ENCODE peak calls at places on chromosomes 2 and 18, in five cellular contexts. One of them, this sample, is unnamed.

GRCh38 chr2:73081181-73081671 is 9.7 kb upstream of the SFXN5 start:
- DNase-seq in prostate gland: no peak
- DNase-seq in right atrium auricular region: no peak
- DNase-seq in IMR-90: no peak
- DNase-seq in tibial artery: no peak
- DNase-seq in this sample: no peak

GRCh38 chr2:48148841-48149240 is 242.5 kb upstream of the FBXO11 start:
- DNase-seq in prostate gland: no peak
- DNase-seq in right atrium auricular region: no peak
- DNase-seq in IMR-90: no peak
- DNase-seq in tibial artery: no peak
- DNase-seq in this sample: no peak

GRCh38 chr2:230759481-230760191 is 47.0 kb downstream of the CAB39 start:
- DNase-seq in prostate gland: no peak
- DNase-seq in right atrium auricular region: no peak
- DNase-seq in IMR-90: no peak
- DNase-seq in tibial artery: no peak
- DNase-seq in this sample: no peak

GRCh38 chr18:73952296-73952946 is 195.2 kb downstream of the FBXO15 start:
- DNase-seq in prostate gland: no peak
- DNase-seq in right atrium auricular region: peak
- DNase-seq in IMR-90: no peak
- DNase-seq in tibial artery: no peak
- DNase-seq in this sample: no peak

GRCh38 chr2:152189622-152190495 is 14.3 kb upstream of the STAM2 start:
- DNase-seq in prostate gland: peak
- DNase-seq in right atrium auricular region: no peak
- DNase-seq in IMR-90: peak
- DNase-seq in tibial artery: no peak
- DNase-seq in this sample: no peak

GRCh38 chr18:46333371-46334199 is 229.4 kb downstream of the HAUS1 start:
- DNase-seq in prostate gland: peak
- DNase-seq in right atrium auricular region: no peak
- DNase-seq in IMR-90: no peak
- DNase-seq in tibial artery: peak
- DNase-seq in this sample: no peak

GRCh38 chr2:45168731-45169338 is 159.6 kb upstream of the SIX2 start:
- DNase-seq in prostate gland: no peak
- DNase-seq in right atrium auricular region: no peak
- DNase-seq in IMR-90: no peak
- DNase-seq in tibial artery: no peak
- DNase-seq in this sample: no peak

GRCh38 chr2:37262510-37262909 is 31.1 kb downstream of the NDUFAF7 start:
- DNase-seq in prostate gland: no peak
- DNase-seq in right atrium auricular region: no peak
- DNase-seq in IMR-90: no peak
- DNase-seq in tibial artery: no peak
- DNase-seq in this sample: no peak

GRCh38 chr2:197800091-197800490 is 4.3 kb upstream of the PLCL1 start:
- DNase-seq in prostate gland: no peak
- DNase-seq in right atrium auricular region: no peak
- DNase-seq in IMR-90: no peak
- DNase-seq in tibial artery: no peak
- DNase-seq in this sample: no peak
- H3K27ac ChIP-seq in prostate gland: no peak
- H3K27ac ChIP-seq in right atrium auricular region: no peak
- H3K27ac ChIP-seq in IMR-90: no peak
- H3K27ac ChIP-seq in tibial artery: no peak
- H3K27ac ChIP-seq in this sample: no peak

GRCh38 chr2:241724259-241724974 is 10.0 kb upstream of the D2HGDH start:
- DNase-seq in prostate gland: no peak
- DNase-seq in right atrium auricular region: no peak
- DNase-seq in IMR-90: no peak
- DNase-seq in tibial artery: no peak
- DNase-seq in this sample: no peak
- TF ChIP-seq CTCF in prostate gland: no peak
- TF ChIP-seq CTCF in right atrium auricular region: no peak
- TF ChIP-seq CTCF in IMR-90: peak
- TF ChIP-seq CTCF in tibial artery: no peak
- TF ChIP-seq CTCF in this sample: no peak

DNA sequence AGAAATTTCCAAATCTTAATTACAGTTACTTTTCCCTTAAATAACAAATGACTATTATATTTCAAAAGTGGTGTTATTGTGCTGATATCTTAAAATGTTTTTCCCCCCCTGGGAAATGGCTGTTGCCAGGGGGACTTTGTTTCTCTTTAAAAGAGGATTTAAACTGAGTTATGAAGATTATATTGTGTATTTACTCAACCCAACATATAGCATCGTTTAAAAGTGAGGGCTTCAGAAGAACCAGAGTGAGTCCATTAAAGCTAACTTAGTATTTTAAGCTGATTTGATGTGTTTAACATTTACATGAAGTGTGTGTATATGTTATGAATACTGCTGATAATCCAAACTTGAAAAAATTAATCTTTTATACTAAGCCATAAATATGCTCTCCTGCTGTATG is 81.6 kb downstream of the COL5A2 start:
- DNase-seq in prostate gland: no peak
- DNase-seq in right atrium auricular region: no peak
- DNase-seq in IMR-90: no peak
- DNase-seq in tibial artery: no peak
- DNase-seq in this sample: no peak
- H3K27ac ChIP-seq in prostate gland: no peak
- H3K27ac ChIP-seq in right atrium auricular region: no peak
- H3K27ac ChIP-seq in IMR-90: peak
- H3K27ac ChIP-seq in tibial artery: peak
- H3K27ac ChIP-seq in this sample: no peak

GRCh38 chr2:213726101-213726500 is 441.8 kb downstream of the SPAG16 start:
- DNase-seq in prostate gland: no peak
- DNase-seq in right atrium auricular region: no peak
- DNase-seq in IMR-90: no peak
- DNase-seq in tibial artery: no peak
- DNase-seq in this sample: no peak
- TF ChIP-seq CTCF in prostate gland: no peak
- TF ChIP-seq CTCF in right atrium auricular region: no peak
- TF ChIP-seq CTCF in IMR-90: no peak
- TF ChIP-seq CTCF in tibial artery: no peak
- TF ChIP-seq CTCF in this sample: no peak

GRCh38 chr2:217950401-217950871 is 52.4 kb downstream of the TNS1 start:
- DNase-seq in prostate gland: no peak
- DNase-seq in right atrium auricular region: no peak
- DNase-seq in IMR-90: no peak
- DNase-seq in tibial artery: peak
- DNase-seq in this sample: no peak

GRCh38 chr2:217947341-217948316 is 55.2 kb downstream of the TNS1 start:
- DNase-seq in prostate gland: no peak
- DNase-seq in right atrium auricular region: no peak
- DNase-seq in IMR-90: no peak
- DNase-seq in tibial artery: peak
- DNase-seq in this sample: no peak

GRCh38 chr2:217949448-217949847 is 53.3 kb downstream of the TNS1 start:
- DNase-seq in prostate gland: no peak
- DNase-seq in right atrium auricular region: no peak
- DNase-seq in IMR-90: no peak
- DNase-seq in tibial artery: no peak
- DNase-seq in this sample: no peak

GRCh38 chr2:217948897-217949296 is 53.9 kb downstream of the TNS1 start:
- DNase-seq in prostate gland: no peak
- DNase-seq in right atrium auricular region: no peak
- DNase-seq in IMR-90: no peak
- DNase-seq in tibial artery: peak
- DNase-seq in this sample: no peak

GRCh38 chr2:217948341-217948791 is 54.4 kb downstream of the TNS1 start:
- DNase-seq in prostate gland: no peak
- DNase-seq in right atrium auricular region: no peak
- DNase-seq in IMR-90: no peak
- DNase-seq in tibial artery: peak
- DNase-seq in this sample: no peak
- H3K27ac ChIP-seq in prostate gland: no peak
- H3K27ac ChIP-seq in right atrium auricular region: no peak
- H3K27ac ChIP-seq in IMR-90: no peak
- H3K27ac ChIP-seq in tibial artery: peak
- H3K27ac ChIP-seq in this sample: no peak

DNA sequence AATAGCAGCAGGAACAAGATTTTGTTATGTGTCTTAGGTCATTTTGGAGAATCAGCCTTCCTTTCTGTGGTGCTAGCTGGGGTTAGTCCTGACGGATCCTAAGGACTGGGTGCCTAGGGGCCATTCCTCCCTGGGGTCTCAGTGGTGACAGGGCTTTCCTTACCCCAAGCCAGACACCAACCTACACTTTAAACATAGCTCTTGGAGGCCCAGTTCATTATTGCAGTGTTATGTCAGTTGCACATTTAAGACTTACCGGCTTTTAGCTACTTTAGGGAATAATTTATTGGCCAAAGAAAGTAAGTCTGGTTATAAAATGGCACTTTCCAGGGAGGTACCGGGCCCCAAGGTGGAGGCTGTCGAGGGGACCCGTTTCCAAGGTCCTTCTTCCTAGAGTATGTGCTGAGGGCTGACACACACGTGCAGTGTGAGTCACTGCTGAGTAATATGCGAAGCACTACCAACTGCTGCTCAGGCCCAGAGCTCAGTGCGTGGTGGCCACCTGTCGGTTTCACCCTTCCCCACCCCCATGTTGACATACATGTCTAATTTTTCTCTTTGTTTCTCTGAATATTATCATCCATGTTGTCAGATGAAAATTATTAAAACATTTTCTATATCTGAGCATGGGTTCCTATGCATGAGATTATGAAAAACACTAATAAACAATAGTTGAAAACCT is 37.0 kb upstream of the GRHL1 start:
- DNase-seq in prostate gland: no peak
- DNase-seq in right atrium auricular region: no peak
- DNase-seq in IMR-90: peak
- DNase-seq in tibial artery: no peak
- DNase-seq in this sample: no peak
- TF ChIP-seq CTCF in prostate gland: no peak
- TF ChIP-seq CTCF in right atrium auricular region: no peak
- TF ChIP-seq CTCF in IMR-90: peak
- TF ChIP-seq CTCF in tibial artery: no peak
- TF ChIP-seq CTCF in this sample: no peak

GRCh38 chr2:109174626-109175349 is 45.8 kb downstream of the SH3RF3 start:
- DNase-seq in prostate gland: no peak
- DNase-seq in right atrium auricular region: no peak
- DNase-seq in IMR-90: no peak
- DNase-seq in tibial artery: peak
- DNase-seq in this sample: no peak

GRCh38 chr2:109172556-109173105 is 43.6 kb downstream of the SH3RF3 start:
- DNase-seq in prostate gland: no peak
- DNase-seq in right atrium auricular region: no peak
- DNase-seq in IMR-90: peak
- DNase-seq in tibial artery: peak
- DNase-seq in this sample: no peak

GRCh38 chr2:109173311-109174171 is 44.5 kb downstream of the SH3RF3 start:
- DNase-seq in prostate gland: peak
- DNase-seq in right atrium auricular region: peak
- DNase-seq in IMR-90: peak
- DNase-seq in tibial artery: peak
- DNase-seq in this sample: peak

GRCh38 chr2:109175350-109175678 is 46.3 kb downstream of the SH3RF3 start:
- DNase-seq in prostate gland: peak
- DNase-seq in right atrium auricular region: no peak
- DNase-seq in IMR-90: no peak
- DNase-seq in tibial artery: peak
- DNase-seq in this sample: no peak

DNA sequence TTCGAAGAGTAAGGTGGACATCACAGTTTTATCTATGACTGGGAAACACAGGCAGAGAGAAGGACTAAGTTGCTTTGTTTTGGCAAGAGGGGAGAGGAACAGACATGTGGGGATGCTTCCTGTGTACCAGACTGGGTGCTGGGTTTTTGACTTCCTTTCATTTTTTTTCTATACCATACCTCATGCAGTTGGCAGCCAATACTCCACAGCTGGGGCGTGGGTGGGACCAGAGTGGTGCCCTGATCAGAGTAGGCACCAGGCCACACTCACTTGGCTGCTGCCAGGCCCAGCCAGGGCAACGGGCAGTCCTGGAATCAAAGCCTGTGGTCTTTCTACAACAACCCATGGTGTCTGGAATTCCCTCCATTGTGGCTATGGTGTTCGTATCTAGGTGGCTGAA is 45.2 kb downstream of the SH3RF3 start:
- DNase-seq in prostate gland: no peak
- DNase-seq in right atrium auricular region: no peak
- DNase-seq in IMR-90: no peak
- DNase-seq in tibial artery: peak
- DNase-seq in this sample: no peak
- H3K27ac ChIP-seq in prostate gland: peak
- H3K27ac ChIP-seq in right atrium auricular region: peak
- H3K27ac ChIP-seq in IMR-90: peak
- H3K27ac ChIP-seq in tibial artery: peak
- H3K27ac ChIP-seq in this sample: peak

GRCh38 chr18:48785091-48785614 is 165.6 kb downstream of the SMAD7 start:
- DNase-seq in prostate gland: no peak
- DNase-seq in right atrium auricular region: no peak
- DNase-seq in IMR-90: no peak
- DNase-seq in tibial artery: peak
- DNase-seq in this sample: no peak
- TF ChIP-seq CTCF in prostate gland: no peak
- TF ChIP-seq CTCF in right atrium auricular region: no peak
- TF ChIP-seq CTCF in IMR-90: no peak
- TF ChIP-seq CTCF in tibial artery: no peak
- TF ChIP-seq CTCF in this sample: no peak

DNA sequence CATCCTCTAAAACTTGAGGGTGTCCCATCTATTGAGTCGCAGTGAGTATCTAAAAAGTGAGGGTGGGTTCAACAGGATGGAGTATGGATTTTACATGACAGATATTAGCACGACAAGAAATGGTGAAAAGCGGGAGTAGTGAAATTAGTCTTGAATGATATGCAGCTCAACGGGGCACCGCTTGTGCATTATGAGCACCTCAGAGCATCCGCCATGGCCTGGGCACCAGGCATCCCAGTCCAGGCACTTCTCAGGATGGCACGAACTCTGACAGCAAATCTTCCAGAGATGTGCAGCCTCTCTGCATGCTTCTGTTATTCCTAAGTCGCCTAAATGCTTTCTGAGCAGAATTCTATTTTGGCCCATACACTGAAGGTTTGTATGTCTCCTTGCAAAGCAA is 57.1 kb downstream of the ZNF516 start:
- DNase-seq in prostate gland: no peak
- DNase-seq in right atrium auricular region: no peak
- DNase-seq in IMR-90: no peak
- DNase-seq in tibial artery: no peak
- DNase-seq in this sample: no peak
- H3K27ac ChIP-seq in prostate gland: no peak
- H3K27ac ChIP-seq in right atrium auricular region: no peak
- H3K27ac ChIP-seq in IMR-90: no peak
- H3K27ac ChIP-seq in tibial artery: no peak
- H3K27ac ChIP-seq in this sample: no peak

This sample was measured in coronary artery.